ENCODE peak calls at places on chromosomes 11 and 22, in five cellular contexts. N, O, D, I and U are unnamed samples.
A peak's percentile ranks its signal among the peaks of the same experiment; 100 is the strongest.

GRCh38 chr11:65424200-65425104 is 1.9 kb downstream of the NEAT1 start:
- DNase-seq in N (peak; percentile 63), O (peak; percentile 84), D (no peak), I (no peak), U (no peak)

GRCh38 chr22:34638128-34638527 is 427.8 kb upstream of the ISX start:
- DNase-seq in N (no peak), O (no peak), D (no peak), I (no peak), U (no peak)

GRCh38 chr11:46296520-46297448 is 19.3 kb downstream of the CREB3L1 start:
- DNase-seq in N (peak; percentile 96), O (peak; percentile 90), D (no peak), I (no peak), U (peak; percentile 79)

GRCh38 chr11:126853732-126854131 is 146.8 kb downstream of the KIRREL3 start:
- DNase-seq in N (peak; percentile 19), O (no peak), D (no peak), I (no peak), U (no peak)

GRCh38 chr11:116454020-116454645 is 318.7 kb downstream of the BUD13 start:
- DNase-seq in N (peak; percentile 5), O (no peak), D (no peak), I (peak; percentile 39), U (peak; percentile 66)

GRCh38 chr22:49011769-49012598 is 815.7 kb downstream of the BRD1 start:
- DNase-seq in N (no peak), O (peak; percentile 83), D (no peak), I (no peak), U (no peak)

GRCh38 chr11:111974451-111974850 is 37.3 kb downstream of the DIXDC1 start:
- DNase-seq in N (no peak), O (no peak), D (no peak), I (no peak), U (no peak)

GRCh38 chr11:107359701-107360100 is 97.9 kb downstream of the CWF19L2 start:
- DNase-seq in N (no peak), O (no peak), D (no peak), I (no peak), U (no peak)

GRCh38 chr11:91922846-91923245 is 301.8 kb upstream of the FAT3 start:
- DNase-seq in N (no peak), O (no peak), D (no peak), I (no peak), U (no peak)

GRCh38 chr11:110305169-110306018 is 9.0 kb upstream of the RDX start:
- DNase-seq in N (no peak), O (no peak), D (no peak), I (no peak), U (no peak)

GRCh38 chr22:47299211-47299878 is 536.9 kb downstream of the TBC1D22A start:
- DNase-seq in N (no peak), O (peak; percentile 75), D (no peak), I (no peak), U (no peak)
- TF ChIP-seq CTCF in N (no peak), O (no peak), D (no peak), I (no peak), U (no peak)

GRCh38 chr11:62796281-62796680 is 4.5 kb upstream of the TMEM223 start:
- DNase-seq in N (no peak), O (no peak), D (no peak), I (no peak), U (no peak)
- TF ChIP-seq CTCF in N (no peak), O (no peak), D (no peak), I (no peak), U (no peak)

GRCh38 chr11:76553554-76554476 is 109.0 kb downstream of the EMSY start:
- DNase-seq in N (no peak), O (no peak), D (no peak), I (no peak), U (no peak)

GRCh38 chr11:76550781-76551180 is 106.0 kb downstream of the EMSY start:
- DNase-seq in N (no peak), O (no peak), D (no peak), I (no peak), U (no peak)

GRCh38 chr11:76554767-76555166 is 109.9 kb downstream of the EMSY start:
- DNase-seq in N (no peak), O (no peak), D (no peak), I (no peak), U (no peak)

GRCh38 chr11:76552987-76553386 is 108.2 kb downstream of the EMSY start:
- DNase-seq in N (no peak), O (no peak), D (no peak), I (no peak), U (no peak)

GRCh38 chr11:76551400-76551799 is 106.6 kb downstream of the EMSY start:
- DNase-seq in N (peak; percentile 41), O (no peak), D (no peak), I (no peak), U (no peak)
- TF ChIP-seq CTCF in N (no peak), O (peak; percentile 68), D (no peak), I (no peak), U (no peak)

DNA sequence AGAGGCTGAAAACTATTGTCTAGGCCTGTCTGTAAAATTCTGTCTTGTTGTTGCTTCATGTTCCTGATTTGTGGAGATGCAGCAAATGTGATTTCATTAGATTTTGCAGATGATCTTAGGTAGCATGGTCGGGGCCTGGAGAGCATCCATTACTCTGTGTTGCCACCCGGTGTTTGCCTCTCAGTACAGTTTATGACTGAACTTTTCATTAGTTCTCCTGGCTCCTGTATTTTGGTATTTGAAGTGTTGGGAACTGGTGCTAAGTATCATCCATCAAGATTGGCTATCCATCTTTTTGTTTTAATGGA is 7.7 kb downstream of the YWHAH start:
- DNase-seq in N (no peak), O (no peak), D (no peak), I (no peak), U (no peak)
- TF ChIP-seq CTCF in N (no peak), O (no peak), D (peak; percentile 20), I (no peak), U (no peak)